ENCODE peak calls at places on chromosome 3, in seven cellular contexts. I is HepG2, A is HCT116, F is A549, N is Panc1, O is K562, E is GM12878. V is an unnamed sample.

GRCh38 chr3:67034371-67034770 is 36.3 kb downstream of the KBTBD8 start:
- DNase-seq in I (no peak), E (no peak), F (no peak), A (no peak), N (no peak), O (no peak), V (no peak)

GRCh38 chr3:63625161-63625560 is 27.3 kb upstream of the SNTN start:
- DNase-seq in A (no peak), O (no peak), E (no peak), F (no peak), N (no peak), I (no peak), V (no peak)

GRCh38 chr3:132180337-132180791 is 136.8 kb upstream of the ACP3 start:
- DNase-seq in F (peak; percentile 65), A (peak; percentile 34), E (peak; percentile 5), N (peak; percentile 45), O (no peak), I (peak; percentile 38), V (peak; percentile 8)

GRCh38 chr3:145639880-145640279 is 521.1 kb downstream of the PLOD2 start:
- DNase-seq in N (no peak), A (no peak), O (no peak), I (peak; percentile 9), F (no peak), E (no peak), V (no peak)

GRCh38 chr3:128483657-128484403 is 9.2 kb downstream of the GATA2 start:
- DNase-seq in I (no peak), E (no peak), F (no peak), A (no peak), O (no peak), N (no peak), V (no peak)

GRCh38 chr3:126053513-126053912 is 30.4 kb downstream of the SLC41A3 start:
- DNase-seq in F (no peak), E (no peak), O (no peak), I (peak; percentile 43), A (no peak), N (no peak), V (no peak)

GRCh38 chr3:71973337-71974030 is 188.5 kb upstream of the PROK2 start:
- DNase-seq in N (no peak), F (no peak), A (no peak), E (no peak), O (no peak), I (no peak), V (peak; percentile 64)

GRCh38 chr3:113223831-113224240 is 12.5 kb downstream of the BOC start:
- DNase-seq in E (no peak), I (no peak), F (no peak), O (no peak), N (no peak), A (no peak), V (peak; percentile 57)

GRCh38 chr3:175426805-175427204 is 567.7 kb downstream of the NAALADL2 start:
- DNase-seq in F (no peak), N (no peak), I (no peak), E (no peak), A (no peak), O (no peak), V (no peak)

GRCh38 chr3:127038923-127039581 is 56.1 kb downstream of the PLXNA1 start:
- DNase-seq in E (no peak), F (no peak), N (no peak), I (no peak), A (no peak), O (no peak), V (no peak)

GRCh38 chr3:125083776-125084175 is 28.0 kb upstream of the HEG1 start:
- DNase-seq in A (no peak), E (no peak), O (no peak), F (peak; percentile 27), I (no peak), N (no peak), V (no peak)

DNA sequence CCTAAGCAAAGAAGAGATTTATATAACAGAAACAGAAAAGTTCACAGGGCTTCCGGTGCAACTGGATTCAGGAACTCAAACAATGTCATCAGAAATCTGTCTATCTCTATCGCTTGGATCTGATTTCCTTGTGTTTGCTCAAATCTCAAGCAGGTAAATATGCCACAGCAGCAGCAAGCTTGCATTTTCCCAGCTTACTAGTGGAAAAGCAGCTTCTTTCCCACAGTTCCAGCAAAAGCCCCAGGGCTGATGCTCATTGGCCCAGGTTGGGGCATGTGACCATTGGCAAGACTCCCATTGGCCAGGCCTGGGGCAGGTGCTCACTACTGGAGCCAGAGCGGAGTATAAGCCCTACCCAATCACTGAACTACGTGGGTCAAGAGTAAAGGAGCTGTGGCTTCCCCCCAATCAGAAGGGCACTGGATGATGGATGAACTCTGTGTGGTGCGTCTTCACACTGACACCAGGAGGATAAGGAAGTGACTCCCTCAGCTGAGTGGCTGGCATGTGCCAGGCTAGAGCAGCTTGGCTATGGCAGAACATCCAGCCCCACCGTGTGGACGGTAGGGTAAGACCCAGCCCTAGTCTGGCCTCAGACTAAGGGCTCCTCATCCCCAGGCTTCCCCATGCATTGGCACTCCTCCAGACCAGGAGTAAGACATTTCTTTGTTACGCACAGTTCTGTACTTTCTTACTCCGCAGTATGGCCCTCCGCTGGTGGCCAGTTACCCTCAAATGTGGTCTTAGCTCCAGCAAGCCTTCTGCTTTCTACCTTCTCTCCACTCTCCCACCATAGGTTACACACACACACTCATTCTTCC is 13.1 kb upstream of the VIPR1 start:
- DNase-seq in A (no peak), I (no peak), N (no peak), E (no peak), O (peak; percentile 63), F (no peak), V (no peak)
- H3K27ac ChIP-seq in A (peak overlapping the region; percentile 76), I (no peak overlapping the region), N (no peak overlapping the region), E (peak overlapping the region; percentile 81), O (no peak overlapping the region), F (peak overlapping the region; percentile 76), V (no peak overlapping the region)

DNA sequence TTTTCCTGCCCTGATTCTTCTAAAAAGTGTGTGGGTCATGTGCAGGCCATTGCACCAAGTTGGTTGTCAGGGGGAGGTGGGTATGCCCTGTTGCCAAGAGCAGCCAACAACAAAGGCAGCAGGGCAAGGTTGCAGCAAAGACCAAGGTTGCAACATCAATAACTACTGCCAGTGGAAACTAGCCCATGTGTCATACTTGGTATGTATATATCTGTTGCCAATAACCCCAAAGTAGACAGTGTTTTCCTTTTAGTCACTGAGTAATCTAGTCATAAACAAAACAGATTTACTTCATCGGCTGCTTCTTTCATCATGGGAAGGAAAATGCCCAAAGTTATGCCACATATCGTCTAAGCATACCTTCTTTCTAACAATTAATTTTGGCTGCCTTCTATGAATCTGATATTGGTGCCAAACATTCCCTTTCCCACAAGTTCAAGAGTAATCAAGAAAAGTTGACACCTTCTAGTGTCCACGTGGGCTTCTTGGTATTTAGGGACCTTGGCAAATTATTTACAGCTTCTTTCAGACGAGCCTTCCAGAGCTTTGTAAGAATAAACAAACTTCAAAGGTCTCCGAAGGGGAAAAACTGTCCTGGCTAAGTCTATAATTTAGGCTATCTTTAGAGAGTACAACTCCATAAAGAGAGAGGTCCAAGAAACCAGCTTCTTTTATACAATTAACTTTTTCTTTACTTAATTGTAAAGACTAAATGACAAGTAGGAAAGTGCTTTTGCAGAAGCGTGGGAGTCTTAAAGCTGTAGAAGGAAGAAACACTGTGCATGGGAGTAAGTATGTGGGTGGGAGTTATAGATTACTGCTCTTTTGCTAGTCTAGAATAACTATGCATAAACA is 10.1 kb upstream of the MBNL1 start:
- DNase-seq in F (peak; percentile 93), I (peak; percentile 94), E (no peak), O (no peak), A (peak; percentile 80), N (peak; percentile 77), V (peak; percentile 94)
- TF ChIP-seq REST in F (no peak), I (peak; percentile 35), E (no peak), O (no peak), A (no peak), N (no peak), V (no peak)

GRCh38 chr3:150733936-150734794 is 28.8 kb downstream of the SIAH2 start:
- DNase-seq in O (no peak), A (no peak), I (peak; percentile 92), N (no peak), F (no peak), E (no peak), V (no peak)

GRCh38 chr3:150736316-150736719 is 26.7 kb downstream of the SIAH2 start:
- DNase-seq in A (no peak), N (no peak), O (no peak), F (no peak), E (no peak), I (peak; percentile 65), V (no peak)

GRCh38 chr3:150734795-150735119 is 28.2 kb downstream of the SIAH2 start:
- DNase-seq in E (no peak), I (no peak), F (no peak), O (no peak), N (no peak), A (no peak), V (no peak)

GRCh38 chr3:150729682-150730360 is 26.1 kb upstream of the ERICH6 start:
- DNase-seq in O (no peak), E (no peak), A (no peak), F (no peak), I (no peak), N (no peak), V (no peak)

GRCh38 chr3:150733373-150733935 is 29.5 kb downstream of the SIAH2 start:
- DNase-seq in F (no peak), O (peak; percentile 88), E (no peak), I (peak; percentile 61), N (no peak), A (no peak), V (no peak)
- H3K27ac ChIP-seq in F (no peak overlapping the region), O (peak overlapping the region; percentile 76), E (no peak overlapping the region), I (peak overlapping the region; percentile 79), N (no peak overlapping the region), A (no peak overlapping the region), V (no peak overlapping the region)

DNA sequence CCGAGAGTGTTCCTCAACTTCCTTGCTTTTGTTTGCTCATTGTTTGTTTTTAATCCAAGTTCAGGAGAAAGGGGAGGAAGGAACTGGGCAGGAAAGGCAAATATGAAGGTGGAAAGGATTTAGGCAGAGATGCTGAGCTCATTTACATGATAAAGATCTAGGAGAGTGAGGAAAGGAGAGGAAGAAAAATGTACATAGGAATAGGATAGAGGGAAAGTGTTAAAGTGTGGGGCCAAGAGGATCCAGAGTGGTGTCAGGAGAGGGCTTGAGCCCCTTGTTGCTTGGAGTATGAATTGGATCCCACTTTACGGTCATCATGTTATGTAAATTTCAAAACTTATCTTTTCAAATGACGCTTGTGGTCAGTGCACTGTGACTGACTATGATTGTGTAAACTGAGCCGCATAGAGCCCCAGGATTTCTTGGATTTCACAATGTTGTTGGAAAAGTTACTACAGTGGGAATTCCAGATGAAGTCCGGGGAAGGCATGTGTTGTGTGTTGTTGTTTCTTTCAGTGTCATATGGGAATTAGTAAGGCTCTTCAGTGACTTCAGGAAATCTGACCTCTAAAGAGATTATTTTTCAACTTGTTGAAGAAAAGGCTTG is 15.0 kb upstream of the PLD1 start:
- DNase-seq in N (no peak), E (no peak), F (peak; percentile 60), I (peak; percentile 78), O (no peak), A (no peak), V (no peak)
- TF ChIP-seq REST in N (no peak), E (no peak), F (no peak), I (no peak), O (no peak), A (no peak), V (no peak)

GRCh38 chr3:161028485-161029018 is 76.6 kb downstream of the B3GALNT1 start:
- DNase-seq in A (no peak), E (no peak), I (no peak), N (no peak), F (no peak), O (no peak), V (no peak)
- H3K27ac ChIP-seq in A (no peak overlapping the region), E (no peak overlapping the region), I (no peak overlapping the region), N (no peak overlapping the region), F (no peak overlapping the region), O (no peak overlapping the region), V (no peak overlapping the region)